ENCODE peak calls at places on chromosomes 11 and 22, in nine cellular contexts. B, X, C, P, M, E, O, Y and W are unnamed samples.

GRCh38 chr22:38864361-38865191 is 7.4 kb downstream of the CBX6 start:
- DNase-seq in P (peak), X (no peak), M (peak), O (no peak), B (no peak), Y (peak), E (peak), C (no peak), W (no peak)

GRCh38 chr11:1936781-1937615 is 10.1 kb upstream of the MRPL23 start:
- DNase-seq in X (no peak), B (no peak), E (no peak), C (peak), Y (peak), P (peak), M (no peak), O (no peak), W (no peak)

GRCh38 chr22:23409976-23410375 is 170.1 kb downstream of the IGLL1 start:
- DNase-seq in Y (no peak), P (no peak), B (no peak), C (no peak), M (no peak), E (no peak), O (no peak), X (no peak), W (no peak)

GRCh38 chr11:2269601-2270321 is 627 bp downstream of the ASCL2 start:
- DNase-seq in O (peak), C (peak), P (peak), B (peak), X (peak), M (peak), Y (no peak), E (peak), W (peak)

GRCh38 chr11:10381730-10382129 is 73.3 kb upstream of the AMPD3 start:
- DNase-seq in C (no peak), O (peak), B (peak), M (peak), E (no peak), X (no peak), Y (no peak), P (no peak), W (no peak)

GRCh38 chr11:75193271-75193670 is 42.4 kb downstream of the SLCO2B1 start:
- DNase-seq in Y (no peak), M (no peak), O (no peak), P (no peak), C (no peak), E (no peak), X (no peak), B (no peak), W (no peak)

GRCh38 chr11:114196994-114197702 is 99.1 kb upstream of the NNMT start:
- DNase-seq in X (no peak), O (peak), M (peak), C (no peak), B (no peak), P (no peak), E (no peak), Y (no peak), W (no peak)

GRCh38 chr11:70364745-70365535 is 33.4 kb upstream of the CTTN start:
- DNase-seq in X (no peak), P (no peak), C (no peak), M (no peak), O (peak), E (no peak), Y (no peak), B (no peak), W (no peak)

GRCh38 chr11:126282742-126283591 is at the start of gene TIRAP:
- DNase-seq in M (peak), C (peak), X (peak), P (peak), O (peak), Y (peak), E (peak), B (peak), W (no peak)

GRCh38 chr11:95072948-95073347 is 6.2 kb downstream of the SRSF8 start:
- DNase-seq in Y (no peak), O (no peak), P (no peak), X (no peak), M (no peak), B (no peak), C (no peak), E (no peak), W (no peak)

GRCh38 chr22:23180893-23181762 is 819 bp downstream of the BCR start:
- DNase-seq in Y (peak), P (no peak), C (peak), B (no peak), X (peak), O (no peak), M (no peak), E (peak), W (no peak)

GRCh38 chr11:69918938-69919650 is 99.9 kb upstream of the FGF3 start:
- DNase-seq in C (peak), E (peak), O (peak), Y (peak), P (peak), B (peak), X (peak), M (peak), W (no peak)

GRCh38 chr11:96316869-96317268 is 26.1 kb downstream of the MAML2 start:
- DNase-seq in O (no peak), M (no peak), Y (no peak), E (no peak), X (no peak), B (peak), P (no peak), C (no peak), W (no peak)

GRCh38 chr11:68206211-68206610 is 6.9 kb downstream of the KMT5B start:
- DNase-seq in Y (no peak), C (no peak), P (no peak), M (peak), E (peak), O (peak), X (peak), B (peak), W (peak)

GRCh38 chr22:45204241-45204640 is 36.5 kb downstream of the KIAA0930 start:
- DNase-seq in Y (no peak), P (peak), C (no peak), E (no peak), O (no peak), B (no peak), M (no peak), X (no peak), W (no peak)

GRCh38 chr22:23268139-23268712 is 87.9 kb downstream of the BCR start:
- DNase-seq in X (peak), C (no peak), B (no peak), P (no peak), O (no peak), E (no peak), M (no peak), Y (no peak), W (no peak)

GRCh38 chr22:40602231-40602630 is 34.3 kb downstream of the MRTFA start:
- DNase-seq in P (no peak), E (no peak), O (peak), Y (no peak), C (no peak), M (peak), B (no peak), X (no peak), W (no peak)

GRCh38 chr11:3052109-3052479 is 5.1 kb downstream of the CARS1 start:
- DNase-seq in M (no peak), C (no peak), E (no peak), O (no peak), B (no peak), Y (no peak), X (no peak), P (no peak), W (no peak)

GRCh38 chr11:123168236-123168635 is 26.8 kb downstream of the CLMP start:
- DNase-seq in X (peak), O (no peak), Y (no peak), P (no peak), B (no peak), M (no peak), C (no peak), E (no peak), W (no peak)

GRCh38 chr22:36828815-36829214 is 12.0 kb upstream of the PVALB start:
- DNase-seq in Y (no peak), E (no peak), C (no peak), X (peak), P (no peak), O (no peak), M (no peak), B (no peak), W (no peak)

GRCh38 chr22:22934543-22935055 is 47.0 kb downstream of the IGLL5 start:
- DNase-seq in E (no peak), O (no peak), X (no peak), Y (no peak), C (no peak), B (no peak), P (peak), M (no peak), W (no peak)

GRCh38 chr11:45544826-45545225 is 120.6 kb downstream of the CHST1 start:
- DNase-seq in O (no peak), X (no peak), B (no peak), Y (no peak), C (no peak), E (no peak), M (no peak), P (no peak), W (no peak)

GRCh38 chr11:107496011-107496410 is 38.4 kb upstream of the CWF19L2 start:
- DNase-seq in C (no peak), P (no peak), O (peak), M (peak), B (peak), Y (no peak), X (no peak), E (peak), W (peak)

GRCh38 chr11:56764976-56765375 is 16.5 kb upstream of the OR9G4 start:
- DNase-seq in Y (no peak), E (no peak), X (no peak), B (no peak), M (no peak), P (no peak), O (no peak), C (no peak), W (no peak)

GRCh38 chr11:126352934-126353801 is 2.3 kb upstream of the ST3GAL4 start:
- DNase-seq in O (peak), B (peak), C (no peak), M (peak), E (peak), P (no peak), Y (no peak), X (peak), W (no peak)

GRCh38 chr11:72773696-72774095 is 20.2 kb downstream of the STARD10 start:
- DNase-seq in E (no peak), X (no peak), P (no peak), Y (no peak), B (no peak), C (no peak), M (no peak), O (peak), W (no peak)

GRCh38 chr11:109929308-109929707 is 163.9 kb upstream of the ZC3H12C start:
- DNase-seq in E (no peak), C (no peak), M (no peak), B (no peak), O (no peak), X (no peak), P (no peak), Y (no peak), W (no peak)

GRCh38 chr11:19243601-19244000 is 2.9 kb upstream of the E2F8 start:
- DNase-seq in P (no peak), X (no peak), C (no peak), E (no peak), O (no peak), Y (no peak), B (no peak), M (no peak), W (no peak)

GRCh38 chr11:1952806-1953482 is 5.8 kb downstream of the MRPL23 start:
- DNase-seq in M (no peak), P (peak), O (no peak), B (no peak), C (no peak), X (no peak), E (no peak), Y (no peak), W (no peak)

GRCh38 chr11:57426439-57426753 is 525 bp downstream of the SLC43A3 start:
- DNase-seq in B (no peak), O (no peak), P (no peak), C (no peak), E (no peak), M (no peak), X (peak), Y (no peak), W (no peak)

GRCh38 chr11:12494699-12495098 is 117.3 kb downstream of the PARVA start:
- DNase-seq in M (peak), P (no peak), B (peak), O (peak), E (no peak), C (no peak), X (peak), Y (no peak), W (no peak)

GRCh38 chr11:46009647-46010046 is 87.2 kb downstream of the LARGE2 start:
- DNase-seq in C (no peak), X (no peak), O (no peak), M (peak), Y (no peak), B (no peak), P (no peak), E (no peak), W (no peak)

GRCh38 chr11:62108017-62108750 is 15.6 kb upstream of the INCENP start:
- DNase-seq in M (peak), Y (no peak), P (no peak), O (peak), E (peak), C (no peak), X (peak), B (peak), W (no peak)

GRCh38 chr22:48489551-48490512 is 1337.8 kb downstream of the BRD1 start:
- DNase-seq in P (no peak), O (no peak), Y (no peak), C (no peak), E (no peak), B (peak), X (peak), M (no peak), W (no peak)

GRCh38 chr11:33211588-33211987 is 45.6 kb upstream of the HIPK3 start:
- DNase-seq in C (no peak), X (no peak), P (no peak), O (no peak), B (peak), M (peak), E (no peak), Y (no peak), W (no peak)

GRCh38 chr22:35915477-35916013 is 113.1 kb downstream of the RBFOX2 start:
- DNase-seq in C (no peak), O (peak), X (peak), Y (no peak), E (peak), M (peak), B (peak), P (no peak), W (no peak)

DNA sequence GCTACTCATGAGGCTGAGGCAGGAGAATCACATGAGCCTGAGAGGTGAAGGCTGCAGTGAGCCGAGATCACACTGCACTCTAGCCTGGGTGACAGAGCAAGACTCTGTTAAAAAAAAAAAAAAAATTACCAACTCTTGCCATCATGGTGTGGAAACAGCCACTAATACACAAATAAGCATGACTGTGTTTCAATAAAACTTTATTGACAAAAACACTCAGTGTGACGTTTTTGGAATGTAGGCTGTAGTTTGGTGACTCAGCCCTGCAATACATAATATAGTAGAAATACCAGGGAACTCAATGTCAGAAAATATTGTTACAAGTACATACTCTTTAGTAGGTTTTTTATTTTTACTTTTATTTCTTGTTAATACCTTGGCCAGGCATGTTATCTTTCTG is 207.1 kb downstream of the CASP12 start:
- DNase-seq in O (no peak), M (no peak), X (no peak), B (no peak), C (no peak), E (no peak), Y (no peak), P (no peak), W (no peak)
- H3K4me3 ChIP-seq in O (no peak), M (no peak), X (no peak), B (no peak), C (no peak), E (no peak), Y (no peak), P (no peak), W (no peak)

GRCh38 chr11:43756575-43756974 is 76.0 kb downstream of the HSD17B12 start:
- DNase-seq in X (no peak), E (no peak), O (peak), C (no peak), B (peak), Y (no peak), P (no peak), M (peak), W (no peak)

GRCh38 chr11:43746670-43747069 is 66.1 kb downstream of the HSD17B12 start:
- DNase-seq in M (no peak), X (no peak), B (no peak), Y (no peak), C (no peak), P (no peak), O (no peak), E (no peak), W (no peak)

GRCh38 chr11:43748095-43748494 is 67.6 kb downstream of the HSD17B12 start:
- DNase-seq in B (no peak), C (no peak), M (no peak), Y (no peak), X (no peak), P (no peak), O (no peak), E (no peak), W (no peak)

GRCh38 chr11:43747130-43747802 is 66.7 kb downstream of the HSD17B12 start:
- DNase-seq in C (no peak), E (no peak), P (no peak), M (no peak), B (no peak), O (no peak), X (peak), Y (no peak), W (no peak)

GRCh38 chr11:43751726-43752125 is 71.2 kb downstream of the HSD17B12 start:
- DNase-seq in C (no peak), E (no peak), P (no peak), M (no peak), Y (no peak), X (no peak), B (no peak), O (no peak), W (no peak)
- H3K4me3 ChIP-seq in C (no peak), E (no peak), P (no peak), M (no peak), Y (no peak), X (no peak), B (no peak), O (no peak), W (no peak)

DNA sequence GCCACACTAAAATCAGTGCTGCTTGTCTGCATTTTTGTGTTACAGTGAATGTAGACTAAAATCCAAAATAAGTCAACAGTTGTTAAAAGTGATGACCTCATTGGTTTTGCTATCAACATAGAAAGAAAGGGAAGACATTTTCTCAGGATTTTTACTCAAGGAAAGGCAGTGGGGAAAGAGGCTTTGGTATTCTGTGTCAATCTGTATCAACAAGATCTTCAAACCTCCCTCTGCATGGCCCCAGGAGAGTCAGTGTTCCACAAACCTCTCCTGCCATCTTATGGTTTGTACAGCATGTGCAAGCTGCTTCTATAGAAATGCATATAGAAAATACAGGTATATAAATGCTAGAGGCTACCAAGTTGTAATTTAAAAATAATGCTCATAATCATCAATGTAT is 13.8 kb upstream of the OR51M1 start:
- DNase-seq in O (peak), X (peak), Y (no peak), P (no peak), E (peak), B (peak), M (peak), C (no peak), W (no peak)
- H3K4me3 ChIP-seq in O (no peak), X (no peak), Y (no peak), P (no peak), E (no peak), B (no peak), M (no peak), C (no peak), W (no peak)

GRCh38 chr11:124878497-124879228 is 13.4 kb downstream of the ROBO3 start:
- DNase-seq in M (no peak), C (no peak), B (no peak), Y (no peak), E (no peak), P (no peak), O (no peak), X (no peak), W (no peak)

GRCh38 chr11:124876818-124877630 is 11.8 kb downstream of the ROBO3 start:
- DNase-seq in O (no peak), C (no peak), X (no peak), E (peak), M (no peak), Y (no peak), P (no peak), B (no peak), W (no peak)

GRCh38 chr11:124879229-124879998 is 14.2 kb downstream of the ROBO3 start:
- DNase-seq in M (no peak), P (no peak), Y (no peak), B (no peak), O (no peak), X (no peak), E (no peak), C (no peak), W (no peak)

GRCh38 chr11:124875943-124876817 is 10.9 kb downstream of the ROBO3 start:
- DNase-seq in M (peak), B (peak), C (peak), Y (peak), O (peak), P (peak), E (peak), X (peak), W (peak)

GRCh38 chr11:124877631-124878496 is 12.6 kb downstream of the ROBO3 start:
- DNase-seq in E (peak), P (no peak), O (no peak), B (no peak), M (no peak), C (no peak), Y (no peak), X (no peak), W (no peak)
- H3K4me3 ChIP-seq in E (peak), P (peak), O (peak), B (no peak), M (peak), C (no peak), Y (peak), X (no peak), W (no peak)

DNA sequence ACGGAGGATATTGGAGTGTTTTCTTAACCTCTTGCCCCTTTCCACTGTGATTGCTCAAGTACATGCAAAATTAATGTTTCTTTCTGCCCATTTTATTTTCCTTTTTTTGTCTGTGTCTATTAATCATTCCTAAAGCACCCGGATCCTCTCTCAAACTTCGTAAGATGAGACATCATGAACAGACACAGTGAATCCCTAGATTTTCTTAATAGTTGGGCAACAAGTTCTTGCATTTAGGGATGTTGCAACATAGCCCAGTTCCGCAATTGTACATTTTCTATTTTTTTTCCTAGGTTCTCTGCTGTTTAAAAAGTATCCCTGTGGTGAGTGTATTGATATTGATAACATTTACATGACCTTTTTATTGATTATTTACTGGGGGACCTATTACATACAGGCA is 2.9 kb downstream of the FAM111A start:
- DNase-seq in C (no peak), X (no peak), E (no peak), P (no peak), M (peak), B (peak), O (peak), Y (no peak), W (no peak)
- H3K4me3 ChIP-seq in C (no peak), X (no peak), E (peak), P (peak), M (peak), B (peak), O (no peak), Y (peak), W (peak)

GRCh38 chr11:58888579-58888978 is 44.1 kb upstream of the GLYATL2 start:
- DNase-seq in X (no peak), M (no peak), O (no peak), Y (no peak), P (no peak), C (no peak), B (no peak), E (no peak), W (no peak)

GRCh38 chr11:58898106-58898505 is 41.2 kb upstream of the GLYATL1 start:
- DNase-seq in M (peak), O (peak), P (no peak), C (no peak), E (no peak), X (no peak), B (no peak), Y (no peak), W (no peak)

GRCh38 chr11:58893899-58894298 is 45.4 kb upstream of the GLYATL1 start:
- DNase-seq in E (no peak), O (no peak), M (no peak), Y (no peak), P (no peak), X (no peak), C (no peak), B (no peak), W (no peak)
- H3K4me3 ChIP-seq in E (no peak), O (no peak), M (no peak), Y (no peak), P (no peak), X (no peak), C (no peak), B (no peak), W (no peak)

GRCh38 chr11:120388261-120388660 is 52.0 kb downstream of the ARHGEF12 start:
- DNase-seq in E (no peak), X (no peak), B (no peak), O (no peak), C (no peak), M (no peak), P (no peak), Y (no peak), W (no peak)
- H3K4me3 ChIP-seq in E (no peak), X (no peak), B (no peak), O (no peak), C (no peak), M (no peak), P (no peak), Y (no peak), W (no peak)

GRCh38 chr11:767238-767637 is 10.0 kb downstream of the GATD1 start:
- DNase-seq in B (no peak), Y (no peak), E (no peak), C (no peak), M (no peak), O (no peak), X (no peak), P (no peak), W (no peak)
- H3K4me3 ChIP-seq in B (no peak), Y (no peak), E (no peak), C (no peak), M (no peak), O (no peak), X (no peak), P (no peak), W (no peak)